ENCODE peak calls at places on chromosome 17, in nine cellular contexts. G, L, J, A, O, Z, K, F and W are unnamed samples.

GRCh38 chr17:27879987-27880608 is 13.1 kb downstream of the LYRM9 start:
- DNase-seq in L (peak; percentile 72), J (peak; percentile 71), G (peak; percentile 63), Z (peak; percentile 76), F (peak; percentile 71), K (no peak), O (peak; percentile 77), A (peak; percentile 59), W (no peak)

GRCh38 chr17:82236142-82236971 is 7.5 kb downstream of the SLC16A3 start:
- DNase-seq in F (peak; percentile 59), Z (peak; percentile 88), K (peak; percentile 94), A (peak; percentile 68), J (peak; percentile 57), L (peak; percentile 70), O (peak; percentile 68), G (peak; percentile 91), W (no peak)

GRCh38 chr17:47064684-47065083 is 85.6 kb upstream of the RPRML start:
- DNase-seq in F (no peak), G (no peak), K (no peak), Z (no peak), O (no peak), J (no peak), L (no peak), A (no peak), W (no peak)

GRCh38 chr17:76246080-76247066 is 6.1 kb upstream of the RNF157 start:
- DNase-seq in A (no peak), O (no peak), G (no peak), K (peak; percentile 75), Z (no peak), L (no peak), F (no peak), J (no peak), W (no peak)

GRCh38 chr17:43877451-43878155 is 29.7 kb downstream of the MPP2 start:
- DNase-seq in J (no peak), K (no peak), A (no peak), L (no peak), G (no peak), O (no peak), F (no peak), Z (no peak), W (no peak)

GRCh38 chr17:37359682-37360188 is 16.1 kb upstream of the C17orf78 start:
- DNase-seq in L (no peak), O (no peak), Z (no peak), G (peak; percentile 65), K (no peak), F (no peak), A (no peak), J (peak; percentile 39), W (peak; percentile 57)

GRCh38 chr17:68777856-68778694 is 176.9 kb upstream of the FAM20A start:
- DNase-seq in F (no peak), A (no peak), J (no peak), G (peak; percentile 23), L (no peak), K (no peak), O (no peak), Z (no peak), W (no peak)

GRCh38 chr17:11487469-11487868 is 110.8 kb upstream of the DNAH9 start:
- DNase-seq in Z (no peak), A (no peak), L (no peak), F (no peak), G (no peak), K (no peak), J (no peak), O (no peak), W (no peak)

GRCh38 chr17:49747632-49748031 is 16.3 kb downstream of the FAM117A start:
- DNase-seq in J (no peak), K (no peak), O (no peak), F (no peak), A (no peak), Z (no peak), L (no peak), G (no peak), W (no peak)

GRCh38 chr17:68197091-68197996 is 50.5 kb upstream of the AMZ2 start:
- DNase-seq in F (no peak), J (no peak), L (peak; percentile 30), O (no peak), K (peak; percentile 86), G (no peak), A (no peak), Z (peak; percentile 61), W (no peak)

GRCh38 chr17:20955437-20956323 is 87.1 kb downstream of the USP22 start:
- DNase-seq in K (no peak), O (no peak), F (no peak), Z (no peak), G (no peak), A (no peak), J (peak; percentile 57), L (no peak), W (no peak)

GRCh38 chr17:73824321-73824720 is 180.1 kb upstream of the SDK2 start:
- DNase-seq in G (peak; percentile 13), O (no peak), Z (no peak), J (no peak), A (no peak), K (peak; percentile 43), F (no peak), L (no peak), W (no peak)

GRCh38 chr17:57962441-57963148 is 7.4 kb upstream of the CUEDC1 start:
- DNase-seq in L (no peak), O (no peak), A (no peak), Z (no peak), K (peak; percentile 76), J (no peak), F (no peak), G (no peak), W (no peak)

GRCh38 chr17:3037259-3037658 is 26.1 kb downstream of the OR1D5 start:
- DNase-seq in O (no peak), F (no peak), A (no peak), G (no peak), J (no peak), Z (no peak), L (no peak), K (no peak), W (no peak)

GRCh38 chr17:77471984-77472836 is 331.4 kb downstream of the SEC14L1 start:
- DNase-seq in A (no peak), Z (no peak), L (no peak), J (peak; percentile 82), K (no peak), O (no peak), G (peak; percentile 79), F (no peak), W (no peak)

GRCh38 chr17:38560503-38561318 is 45.0 kb downstream of the SRCIN1 start:
- DNase-seq in J (peak; percentile 35), K (no peak), O (no peak), G (no peak), L (no peak), F (no peak), Z (no peak), A (no peak), W (no peak)

GRCh38 chr17:78174332-78174869 is 6.0 kb downstream of the SYNGR2 start:
- DNase-seq in O (no peak), L (peak; percentile 93), F (no peak), J (no peak), A (no peak), Z (no peak), G (no peak), K (peak; percentile 94), W (peak; percentile 35)

GRCh38 chr17:35849469-35850348 is 19.0 kb downstream of the HEATR9 start:
- DNase-seq in L (no peak), Z (peak; percentile 43), K (no peak), O (peak; percentile 41), A (peak; percentile 14), F (peak; percentile 35), G (peak; percentile 32), J (peak; percentile 72), W (no peak)

GRCh38 chr17:77872199-77872598 is 86.3 kb upstream of the TNRC6C start:
- DNase-seq in J (no peak), F (no peak), Z (no peak), K (no peak), L (no peak), G (no peak), O (no peak), A (peak; percentile 45), W (no peak)

GRCh38 chr17:35752945-35753764 is at the start of gene GAS2L2:
- DNase-seq in L (no peak), O (no peak), J (peak; percentile 20), F (no peak), A (no peak), K (no peak), Z (no peak), G (no peak), W (no peak)

GRCh38 chr17:81090361-81091133 is 55.6 kb downstream of the BAIAP2 start:
- DNase-seq in L (peak; percentile 56), K (peak; percentile 95), G (no peak), A (peak; percentile 26), F (no peak), O (no peak), Z (no peak), J (peak; percentile 27), W (no peak)

GRCh38 chr17:61837175-61838051 is 25.9 kb downstream of the BRIP1 start:
- DNase-seq in O (peak; percentile 50), Z (peak; percentile 94), K (no peak), F (peak; percentile 15), G (peak; percentile 7), A (peak; percentile 30), J (peak; percentile 77), L (peak; percentile 58), W (peak; percentile 34)

GRCh38 chr17:44820631-44821196 is 9.4 kb downstream of the GJC1 start:
- DNase-seq in G (peak; percentile 83), J (peak; percentile 95), K (peak; percentile 10), A (no peak), O (no peak), Z (no peak), L (no peak), F (no peak), W (no peak)

GRCh38 chr17:59505610-59506276 is 59.7 kb upstream of the DHX40 start:
- DNase-seq in O (no peak), F (no peak), A (no peak), Z (peak; percentile 24), K (peak; percentile 45), J (no peak), L (no peak), G (no peak), W (no peak)

GRCh38 chr17:57931488-57932137 is 23.6 kb downstream of the CUEDC1 start:
- DNase-seq in F (no peak), L (no peak), A (no peak), G (no peak), O (no peak), K (no peak), J (no peak), Z (no peak), W (no peak)

GRCh38 chr17:15414502-15415348 is 52.7 kb downstream of the CDRT4 start:
- DNase-seq in G (peak; percentile 17), A (no peak), L (no peak), J (no peak), O (no peak), F (no peak), K (peak; percentile 81), Z (no peak), W (no peak)

GRCh38 chr17:71547904-71548303 is 572.9 kb upstream of the SOX9 start:
- DNase-seq in O (no peak), K (no peak), G (no peak), Z (no peak), F (no peak), A (no peak), J (no peak), L (no peak), W (no peak)

GRCh38 chr17:21146362-21147021 is 19.7 kb downstream of the DHRS7B start:
- DNase-seq in J (no peak), K (no peak), F (no peak), O (no peak), Z (no peak), L (no peak), A (no peak), G (no peak), W (no peak)